ENCODE peak calls at places on chromosomes 4 and X, in eight cellular contexts. D, Z, K, A, P, C, U and X are unnamed samples.

GRCh38 chr4:128346054-128346716 is 58.6 kb upstream of the PGRMC2 start:
- DNase-seq in Z (no peak), U (no peak), P (no peak), C (no peak), K (no peak), D (no peak), A (no peak), X (no peak)

GRCh38 chrX:111116666-111117065 is 20.7 kb downstream of the PAK3 start:
- DNase-seq in Z (no peak), P (no peak), U (no peak), C (no peak), D (no peak), K (no peak), A (no peak), X (no peak)

GRCh38 chr4:124427095-124427767 is 285.3 kb downstream of the ANKRD50 start:
- DNase-seq in U (peak; percentile 72), K (peak; percentile 24), A (no peak), C (no peak), Z (no peak), P (no peak), D (peak; percentile 4), X (peak; percentile 34)

GRCh38 chr4:8400641-8401325 is 39.7 kb downstream of the ACOX3 start:
- DNase-seq in P (no peak), A (no peak), Z (no peak), D (no peak), U (no peak), C (no peak), K (no peak), X (no peak)

GRCh38 chr4:82618321-82618720 is 56.5 kb upstream of the TMEM150C start:
- DNase-seq in D (no peak), U (no peak), K (no peak), Z (no peak), P (no peak), C (no peak), A (no peak), X (no peak)

GRCh38 chr4:174553828-174554227 is 31.5 kb upstream of the HPGD start:
- DNase-seq in U (no peak), A (no peak), P (no peak), K (no peak), Z (no peak), D (no peak), C (no peak), X (no peak)

GRCh38 chrX:133375558-133376340 is 39.5 kb downstream of the GPC4 start:
- DNase-seq in C (peak; percentile 59), K (peak; percentile 16), P (no peak), D (no peak), A (no peak), Z (peak; percentile 12), U (no peak), X (no peak)

GRCh38 chr4:185068837-185069236 is 50.5 kb downstream of the HELT start:
- DNase-seq in D (no peak), C (no peak), U (no peak), A (peak; percentile 62), K (no peak), P (no peak), Z (no peak), X (no peak)

GRCh38 chr4:148376151-148376550 is 66.1 kb downstream of the NR3C2 start:
- DNase-seq in K (peak; percentile 40), Z (peak; percentile 15), P (no peak), U (peak; percentile 91), A (no peak), D (peak; percentile 94), C (no peak), X (peak; percentile 57)

GRCh38 chr4:56906534-56906933 is 1.2 kb upstream of the REST start:
- DNase-seq in Z (no peak), A (no peak), D (no peak), P (no peak), U (no peak), C (no peak), K (no peak), X (no peak)

GRCh38 chrX:144849141-144849540 is 398.2 kb upstream of the SPANXN1 start:
- DNase-seq in U (no peak), P (no peak), K (no peak), Z (no peak), A (no peak), D (no peak), C (no peak), X (no peak)

GRCh38 chr4:184359905-184360304 is 114.4 kb downstream of the IRF2 start:
- DNase-seq in U (no peak), K (no peak), P (no peak), Z (no peak), D (no peak), A (peak; percentile 18), C (no peak), X (no peak)

GRCh38 chr4:158805628-158806471 is 37.0 kb downstream of the FNIP2 start:
- DNase-seq in P (peak; percentile 35), Z (no peak), D (no peak), K (peak; percentile 76), U (no peak), A (no peak), C (no peak), X (peak; percentile 45)

GRCh38 chrX:100512471-100512870 is 72.3 kb upstream of the TNMD start:
- DNase-seq in Z (no peak), C (no peak), U (peak; percentile 9), P (no peak), D (no peak), A (no peak), K (peak; percentile 10), X (no peak)

GRCh38 chr4:115090483-115091075 is 22.8 kb downstream of the NDST4 start:
- DNase-seq in C (no peak), P (no peak), Z (no peak), D (peak; percentile 24), K (peak; percentile 57), U (peak; percentile 1), A (no peak), X (no peak)

GRCh38 chr4:139278956-139279722 is 886 bp downstream of the MGARP start:
- DNase-seq in C (no peak), A (peak; percentile 38), D (no peak), U (peak; percentile 68), Z (no peak), P (no peak), K (no peak), X (no peak)

GRCh38 chr4:103948244-103949018 is 228.6 kb upstream of the TACR3 start:
- DNase-seq in D (no peak), C (no peak), P (no peak), Z (no peak), U (no peak), A (peak; percentile 68), K (no peak), X (no peak)

GRCh38 chrX:47574609-47575325 is 7.5 kb upstream of the TIMP1 start:
- DNase-seq in P (no peak), Z (no peak), U (no peak), K (no peak), A (no peak), C (no peak), D (no peak), X (no peak)

GRCh38 chr4:38313999-38314561 is 349.9 kb upstream of the KLF3 start:
- DNase-seq in K (peak; percentile 17), D (no peak), C (no peak), A (no peak), U (no peak), P (no peak), Z (no peak), X (no peak)

DNA sequence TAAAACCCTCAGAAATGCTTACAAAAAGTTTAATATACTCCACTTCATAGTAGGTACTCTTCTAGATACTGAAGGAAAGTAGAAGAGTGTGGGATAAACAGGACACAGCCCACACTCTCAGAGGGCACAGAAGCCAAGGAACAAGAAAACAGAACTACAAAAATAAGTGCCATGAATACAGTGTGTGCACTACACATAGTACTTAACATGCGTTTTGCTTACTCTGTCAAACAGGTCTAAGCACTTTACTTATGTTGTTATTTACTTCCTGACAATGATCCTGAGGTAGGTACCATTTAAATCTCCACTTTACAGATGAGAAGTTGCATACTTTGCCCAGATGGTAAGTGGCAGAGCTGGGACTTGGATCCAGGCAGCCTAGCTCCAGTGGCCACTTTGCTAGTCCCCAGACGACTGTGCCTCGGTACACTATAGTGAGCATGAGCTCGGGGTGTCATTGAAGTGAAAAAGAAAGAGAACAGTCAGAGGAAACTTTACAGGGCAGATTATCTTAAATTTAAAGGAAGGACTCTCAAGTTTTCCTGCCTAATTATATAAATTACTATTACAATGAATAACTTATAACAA is 120.3 kb downstream of the BANK1 start:
- DNase-seq in C (no peak), K (no peak), U (no peak), D (no peak), P (no peak), A (no peak), Z (no peak), X (no peak)
- H3K27me3 ChIP-seq in C (no peaks in the 10 kb centered on the region), K (no peaks in the 10 kb centered on the region), U (no peaks in the 10 kb centered on the region), D (no peaks in the 10 kb centered on the region), P (no peaks in the 10 kb centered on the region), A (no peaks in the 10 kb centered on the region), Z (no peaks in the 10 kb centered on the region), X (no peaks in the 10 kb centered on the region)

DNA sequence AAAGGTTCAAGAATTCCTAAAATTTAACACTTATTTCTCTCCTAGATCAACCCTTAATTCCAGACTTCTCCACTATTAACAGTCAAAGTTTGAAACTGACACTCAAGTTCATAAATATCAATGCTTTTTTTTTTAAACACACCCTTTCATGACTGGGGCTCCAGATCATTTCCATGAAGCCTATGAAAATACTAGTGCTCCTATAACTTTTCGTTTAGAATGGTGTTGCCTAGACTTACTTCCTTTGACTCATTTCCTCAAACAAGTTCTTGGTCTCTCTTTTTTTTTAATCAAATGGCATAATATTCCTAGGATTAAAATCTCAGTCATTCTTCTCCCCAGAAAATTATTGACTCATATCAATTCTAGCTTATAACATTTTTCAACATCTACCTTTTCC is 13.1 kb downstream of the ZMAT1 start:
- DNase-seq in C (no peak), A (no peak), U (peak; percentile 69), D (no peak), K (no peak), P (no peak), Z (no peak), X (no peak)
- H3K27ac ChIP-seq in C (no peak overlapping the region), A (no peak overlapping the region), U (peak overlapping the region; percentile 34), D (no peak overlapping the region), K (no peak overlapping the region), P (no peak overlapping the region), Z (no peak overlapping the region), X (no peak overlapping the region)

DNA sequence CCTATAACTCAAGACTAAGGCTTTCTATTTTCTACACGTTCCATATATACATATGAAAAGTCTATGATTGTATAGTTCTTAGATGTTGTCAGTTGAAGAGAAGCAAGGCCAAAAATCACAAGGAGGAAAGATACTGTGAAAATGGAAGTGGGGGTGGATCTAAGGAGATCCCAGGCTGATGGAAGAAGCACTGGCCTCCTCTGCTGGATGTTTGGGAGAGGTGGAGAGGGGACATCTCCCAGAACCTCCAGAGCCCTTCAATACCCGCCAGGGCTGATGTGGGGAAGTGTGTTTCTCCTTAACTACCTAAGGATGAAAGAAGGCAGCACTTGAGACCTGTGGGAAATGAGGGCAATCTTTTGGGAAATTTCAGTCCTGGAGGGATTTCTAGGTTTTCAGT is 67.4 kb downstream of the RASGEF1B start:
- DNase-seq in A (no peak), Z (no peak), C (no peak), K (no peak), U (no peak), P (no peak), D (no peak), X (no peak)
- TF ChIP-seq CTCF in A (peak; percentile 26), Z (no peak), C (no peak), K (no peak), U (no peak), P (no peak), D (no peak), X (no peak)

GRCh38 chrX:72408885-72409284 is 103.2 kb upstream of the CITED1 start:
- DNase-seq in D (no peak), Z (no peak), K (no peak), U (no peak), P (no peak), A (no peak), C (no peak), X (no peak)

GRCh38 chrX:72409993-72410392 is 104.3 kb upstream of the CITED1 start:
- DNase-seq in Z (no peak), C (no peak), D (no peak), U (peak; percentile 36), A (no peak), P (no peak), K (no peak), X (no peak)
- H3K27me3 ChIP-seq in Z (no peaks in the 10 kb centered on the region), C (no peaks in the 10 kb centered on the region), D (no peaks in the 10 kb centered on the region), U (no peaks in the 10 kb centered on the region), A (no peaks in the 10 kb centered on the region), P (no peaks in the 10 kb centered on the region), K (no peaks in the 10 kb centered on the region), X (no peaks in the 10 kb centered on the region)